ENCODE peak calls at places on chromosomes 13 and 19, in six cellular contexts. J, R, S, T, O and K are unnamed samples.
A peak's percentile ranks its signal among the peaks of the same experiment; 100 is the strongest.

GRCh38 chr19:6718741-6719539 is 1.5 kb downstream of the C3 start:
- DNase-seq in R (peak; percentile 93), S (no peak), T (peak; percentile 99), O (no peak), J (no peak), K (no peak)

GRCh38 chr19:16893686-16893990 is 4.8 kb downstream of the F2RL3 start:
- DNase-seq in O (no peak), S (no peak), J (no peak), R (no peak), T (no peak), K (peak; percentile 61)

GRCh38 chr19:13884726-13885591 is 8.0 kb downstream of the NANOS3 start:
- DNase-seq in J (no peak), O (no peak), S (no peak), T (no peak), R (no peak), K (no peak)

GRCh38 chr13:58855283-58855682 is 1223.7 kb downstream of the PCDH17 start:
- DNase-seq in S (no peak), T (no peak), J (no peak), R (no peak), O (no peak), K (no peak)

GRCh38 chr13:93637852-93638251 is 411.2 kb downstream of the GPC6 start:
- DNase-seq in O (no peak), R (no peak), J (no peak), S (no peak), T (no peak), K (no peak)

GRCh38 chr13:41823486-41823885 is 137.4 kb downstream of the VWA8 start:
- DNase-seq in O (no peak), R (no peak), S (no peak), J (no peak), T (no peak), K (no peak)

GRCh38 chr13:73521291-73521626 is 462.5 kb downstream of the KLF5 start:
- DNase-seq in O (no peak), S (no peak), J (no peak), R (no peak), T (no peak), K (no peak)

GRCh38 chr13:29753593-29754485 is 96.6 kb downstream of the UBL3 start:
- DNase-seq in J (no peak), R (no peak), T (no peak), S (no peak), O (no peak), K (no peak)

GRCh38 chr13:94114166-94114565 is 365.3 kb downstream of the DCT start:
- DNase-seq in J (no peak), O (no peak), R (no peak), T (no peak), S (no peak), K (no peak)

GRCh38 chr13:45276887-45277286 is 64.1 kb downstream of the TPT1 start:
- DNase-seq in O (no peak), R (no peak), J (no peak), T (no peak), S (no peak), K (no peak)

GRCh38 chr13:89470901-89471300 is 1799.7 kb downstream of the SLITRK5 start:
- DNase-seq in J (no peak), O (no peak), R (no peak), T (no peak), S (no peak), K (no peak)

GRCh38 chr13:99178636-99179035 is 22.0 kb upstream of the UBAC2 start:
- DNase-seq in J (no peak), T (no peak), R (no peak), O (no peak), S (no peak), K (no peak)

GRCh38 chr13:38463047-38463446 is 113.4 kb downstream of the UFM1 start:
- DNase-seq in T (no peak), R (no peak), S (no peak), J (no peak), O (no peak), K (no peak)

GRCh38 chr13:67330149-67330548 is 100.0 kb upstream of the PCDH9 start:
- DNase-seq in J (no peak), R (no peak), O (no peak), S (no peak), T (no peak), K (no peak)

GRCh38 chr13:44758595-44759221 is 182.6 kb upstream of the TSC22D1 start:
- DNase-seq in T (no peak), S (no peak), R (peak; percentile 22), O (no peak), J (no peak), K (no peak)

GRCh38 chr13:32581177-32581786 is 5.0 kb upstream of the PDS5B start:
- DNase-seq in R (peak; percentile 14), O (no peak), J (no peak), S (no peak), T (no peak), K (no peak)

GRCh38 chr19:1252818-1253513 is 4.6 kb downstream of the MIDN start:
- DNase-seq in S (no peak), J (no peak), O (no peak), R (peak; percentile 82), T (no peak), K (no peak)

GRCh38 chr13:41054212-41054877 is 7.0 kb upstream of the WBP4 start:
- DNase-seq in J (no peak), T (no peak), O (peak; percentile 37), R (peak; percentile 53), S (no peak), K (no peak)

GRCh38 chr13:80118099-80118498 is 222.8 kb downstream of the SPRY2 start:
- DNase-seq in R (no peak), S (no peak), J (no peak), O (no peak), T (no peak), K (no peak)

GRCh38 chr19:18164072-18164471 is 9.5 kb upstream of the IFI30 start:
- DNase-seq in T (no peak), J (no peak), R (no peak), S (no peak), O (no peak), K (no peak)

DNA sequence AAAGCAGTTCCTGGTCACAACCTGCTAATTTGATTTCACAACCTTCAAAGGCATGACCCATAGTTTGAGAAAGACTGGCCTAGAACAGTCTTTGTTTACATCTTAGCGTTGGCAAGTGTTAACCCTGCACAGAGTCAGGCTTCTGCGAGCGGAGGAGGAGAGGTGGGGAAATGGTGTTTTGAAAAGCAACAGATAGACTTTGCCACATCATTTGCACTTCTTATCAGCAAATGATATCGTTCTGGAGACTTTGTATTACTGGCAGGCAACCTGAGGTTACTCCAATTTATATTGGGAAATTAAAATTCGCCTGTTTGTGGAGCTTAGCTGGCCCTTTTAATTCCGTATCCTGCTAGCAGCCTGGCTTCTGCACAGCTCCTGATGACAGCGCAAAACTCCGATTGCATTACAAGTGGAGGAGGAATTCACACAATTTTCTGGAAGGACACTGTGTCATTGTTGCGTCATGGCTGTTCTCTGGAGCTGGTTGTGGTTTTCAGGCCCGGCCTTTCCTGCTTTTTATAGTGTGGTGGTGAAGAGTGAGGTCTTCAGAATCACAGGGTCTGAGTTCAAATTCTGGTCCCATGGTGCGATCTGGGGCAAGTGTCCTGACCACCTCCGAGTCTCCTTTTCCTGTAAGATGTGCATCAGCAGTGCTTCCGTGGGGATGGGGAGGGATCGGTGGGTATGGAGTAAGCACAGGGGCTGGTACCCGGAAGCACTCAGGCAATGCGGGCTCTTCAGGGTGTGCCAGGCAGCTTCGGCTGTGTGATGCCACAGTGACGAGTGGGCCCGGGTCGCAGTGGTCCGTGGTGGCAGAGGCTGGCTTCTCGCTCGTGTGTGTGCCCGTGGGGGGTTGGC is 49.1 kb upstream of the EHD2 start:
- DNase-seq in R (peak; percentile 59), S (no peak), J (no peak), O (no peak), T (peak; percentile 49), K (no peak)
- TF ChIP-seq POLR2AphosphoS5 in R (no peak), S (no peak), J (no peak), O (no peak), T (no peak), K (no peak)

GRCh38 chr13:51020600-51020999 is 90.5 kb downstream of the C13orf42 start:
- DNase-seq in J (no peak), T (no peak), R (no peak), S (no peak), O (no peak), K (no peak)
- TF ChIP-seq TAF1 in J (no peak), T (no peak), R (no peak), S (no peak), O (no peak), K (no peak)

GRCh38 chr19:45469835-45470146 is 2.0 kb downstream of the FOSB start:
- DNase-seq in O (no peak), R (peak; percentile 85), J (peak; percentile 82), S (no peak), T (peak; percentile 97), K (peak; percentile 85)
- TF ChIP-seq POLR2A in O (peak; percentile 79), R (peak; percentile 64), J (no peak), S (no peak), T (peak; percentile 48), K (no peak)

DNA sequence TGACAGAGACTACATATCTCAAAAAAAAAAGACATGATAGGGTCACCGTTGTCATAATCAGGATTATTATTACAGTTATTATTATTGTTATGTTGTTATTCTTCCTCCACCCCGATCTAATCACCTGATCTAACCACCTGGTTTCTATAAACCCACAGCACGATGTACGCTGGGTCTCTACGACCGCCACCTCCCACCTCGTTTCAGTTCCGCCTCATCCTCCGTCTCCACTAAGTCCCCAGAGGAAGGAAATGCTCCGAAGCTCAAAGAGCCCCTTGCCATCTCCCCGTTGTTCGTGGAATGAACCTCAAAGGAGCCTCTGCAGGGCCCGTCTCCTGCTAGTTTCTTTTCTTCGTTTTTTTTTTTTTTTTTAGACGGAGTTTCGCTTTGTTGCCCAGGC is 15.9 kb upstream of the MEIS3 start:
- DNase-seq in T (no peak), J (no peak), R (no peak), O (peak; percentile 37), S (no peak), K (no peak)
- TF ChIP-seq POLR2AphosphoS5 in T (no peak), J (no peak), R (no peak), O (no peak), S (no peak), K (no peak)

DNA sequence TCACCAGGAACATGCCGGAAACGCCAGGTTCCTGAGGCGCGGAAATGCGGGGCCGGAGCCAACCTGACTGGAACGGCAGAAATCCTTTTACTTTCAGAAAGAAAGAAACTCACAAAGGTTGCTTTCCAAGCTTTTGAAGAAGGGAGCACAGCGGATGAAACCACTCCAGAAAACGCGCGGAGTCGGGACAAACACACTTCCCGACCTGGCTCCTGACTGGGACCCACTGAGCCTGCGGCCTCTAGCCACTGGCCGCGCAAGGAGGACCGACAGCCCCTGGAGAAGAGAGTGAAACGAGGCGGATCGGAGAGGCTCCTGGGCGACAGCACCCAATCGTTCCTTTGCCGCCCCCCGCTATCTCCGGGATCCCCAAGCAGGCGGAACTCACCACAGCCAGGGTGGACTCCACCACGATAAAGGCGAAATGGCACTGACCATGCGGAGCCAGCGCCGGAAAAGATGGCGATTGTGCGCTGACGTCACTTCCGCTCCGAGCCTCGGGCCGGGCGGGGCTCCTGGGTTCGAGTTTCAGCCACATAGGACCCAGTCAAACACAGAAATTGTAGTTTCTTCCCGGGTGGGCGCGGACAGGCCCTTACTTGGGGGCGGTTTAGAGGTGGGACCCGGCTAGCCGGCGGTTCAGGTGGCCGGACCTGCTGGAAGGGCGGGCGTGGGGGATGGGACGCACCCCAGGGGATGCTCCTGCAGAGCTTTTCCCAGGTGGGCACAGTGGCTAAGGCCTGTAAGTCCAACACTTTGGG is at the start of gene ZNF121:
- DNase-seq in O (peak; percentile 61), R (peak; percentile 77), S (peak; percentile 56), T (peak; percentile 85), J (peak; percentile 61), K (peak; percentile 54)
- TF ChIP-seq TAF1 in O (peak; percentile 91), R (peak; percentile 94), S (peak; percentile 98), T (peak; percentile 93), J (peak; percentile 92), K (peak; percentile 90)